ENCODE peak calls at places on chromosome 6, in four cellular contexts. One of them, this sample, is unnamed.

GRCh38 chr6:154703094-154703493 is 30.1 kb upstream of the SCAF8 start:
- DNase-seq in HepG2: no peak
- DNase-seq in H1: no peak
- DNase-seq in K562: no peak
- DNase-seq in this sample: no peak

GRCh38 chr6:112018619-112019416 is 35.1 kb upstream of the CCN6 start:
- DNase-seq in H1: no peak
- DNase-seq in HepG2: peak
- DNase-seq in K562: no peak
- DNase-seq in this sample: peak

GRCh38 chr6:84764332-84765049 is at the start of gene TBX18:
- DNase-seq in HepG2: peak
- DNase-seq in H1: peak
- DNase-seq in K562: peak
- DNase-seq in this sample: peak

GRCh38 chr6:79438015-79438414 is 99.2 kb downstream of the LCA5 start:
- DNase-seq in K562: no peak
- DNase-seq in H1: no peak
- DNase-seq in HepG2: no peak
- DNase-seq in this sample: no peak

GRCh38 chr6:80357674-80358073 is 251.2 kb downstream of the BCKDHB start:
- DNase-seq in HepG2: no peak
- DNase-seq in H1: no peak
- DNase-seq in K562: no peak
- DNase-seq in this sample: no peak

GRCh38 chr6:73722318-73723060 is 26.5 kb downstream of the CD109 start:
- DNase-seq in H1: no peak
- DNase-seq in K562: no peak
- DNase-seq in HepG2: no peak
- DNase-seq in this sample: no peak

GRCh38 chr6:44267252-44267651 is 1.9 kb upstream of the NFKBIE start:
- DNase-seq in H1: no peak
- DNase-seq in K562: no peak
- DNase-seq in HepG2: no peak
- DNase-seq in this sample: no peak

GRCh38 chr6:22888147-22888831 is 318.9 kb downstream of the HDGFL1 start:
- DNase-seq in K562: no peak
- DNase-seq in HepG2: no peak
- DNase-seq in H1: no peak
- DNase-seq in this sample: no peak

GRCh38 chr6:90219168-90219985 is 77.3 kb downstream of the BACH2 start:
- DNase-seq in K562: no peak
- DNase-seq in H1: no peak
- DNase-seq in HepG2: no peak
- DNase-seq in this sample: peak

GRCh38 chr6:157471895-157472686 is 91.1 kb downstream of the ZDHHC14 start:
- DNase-seq in K562: no peak
- DNase-seq in H1: no peak
- DNase-seq in HepG2: no peak
- DNase-seq in this sample: no peak

GRCh38 chr6:116969211-116969863 is 92.3 kb downstream of the RFX6 start:
- DNase-seq in K562: peak
- DNase-seq in H1: no peak
- DNase-seq in HepG2: peak
- DNase-seq in this sample: peak

GRCh38 chr6:139187489-139187888 is 52.6 kb downstream of the HECA start:
- DNase-seq in H1: no peak
- DNase-seq in K562: no peak
- DNase-seq in HepG2: no peak
- DNase-seq in this sample: peak

GRCh38 chr6:25788305-25788922 is 33.9 kb downstream of the SLC17A4 start:
- DNase-seq in HepG2: peak
- DNase-seq in H1: peak
- DNase-seq in K562: peak
- DNase-seq in this sample: peak

GRCh38 chr6:149487316-149487715 is 2.5 kb upstream of the ZC3H12D start:
- DNase-seq in H1: no peak
- DNase-seq in HepG2: no peak
- DNase-seq in K562: no peak
- DNase-seq in this sample: no peak

GRCh38 chr6:147769496-147770087 is 261.1 kb downstream of the SAMD5 start:
- DNase-seq in K562: no peak
- DNase-seq in HepG2: no peak
- DNase-seq in H1: no peak
- DNase-seq in this sample: no peak

GRCh38 chr6:106662458-106662857 is 33.1 kb downstream of the QRSL1 start:
- DNase-seq in K562: no peak
- DNase-seq in H1: no peak
- DNase-seq in HepG2: no peak
- DNase-seq in this sample: no peak

GRCh38 chr6:136927313-136927712 is 5.2 kb downstream of the SLC35D3 start:
- DNase-seq in HepG2: peak
- DNase-seq in K562: no peak
- DNase-seq in H1: peak
- DNase-seq in this sample: peak

GRCh38 chr6:142279350-142280180 is 22.2 kb upstream of the ADGRG6 start:
- DNase-seq in K562: no peak
- DNase-seq in H1: no peak
- DNase-seq in HepG2: peak
- DNase-seq in this sample: no peak

GRCh38 chr6:17656092-17656491 is 50.6 kb downstream of the NUP153 start:
- DNase-seq in HepG2: peak
- DNase-seq in H1: no peak
- DNase-seq in K562: no peak
- DNase-seq in this sample: peak

GRCh38 chr6:90294989-90295853 is 1.4 kb downstream of the BACH2 start:
- DNase-seq in HepG2: no peak
- DNase-seq in H1: no peak
- DNase-seq in K562: peak
- DNase-seq in this sample: peak

GRCh38 chr6:106560966-106561740 is 68.1 kb downstream of the RTN4IP1 start:
- DNase-seq in HepG2: no peak
- DNase-seq in K562: no peak
- DNase-seq in H1: no peak
- DNase-seq in this sample: no peak

GRCh38 chr6:86943819-86944407 is 6.6 kb downstream of the HTR1E start:
- DNase-seq in HepG2: no peak
- DNase-seq in K562: no peak
- DNase-seq in H1: no peak
- DNase-seq in this sample: no peak

GRCh38 chr6:160030103-160030502 is 61.2 kb downstream of the IGF2R start:
- DNase-seq in H1: no peak
- DNase-seq in K562: no peak
- DNase-seq in HepG2: no peak
- DNase-seq in this sample: peak

GRCh38 chr6:149332602-149333311 is 15.2 kb downstream of the TAB2 start:
- DNase-seq in H1: no peak
- DNase-seq in HepG2: peak
- DNase-seq in K562: no peak
- DNase-seq in this sample: no peak

GRCh38 chr6:1552296-1552761 is 57.4 kb upstream of the FOXC1 start:
- DNase-seq in K562: peak
- DNase-seq in HepG2: peak
- DNase-seq in H1: no peak
- DNase-seq in this sample: no peak

GRCh38 chr6:126377594-126378153 is 37.8 kb downstream of the CENPW start:
- DNase-seq in K562: no peak
- DNase-seq in H1: no peak
- DNase-seq in HepG2: peak
- DNase-seq in this sample: no peak

GRCh38 chr6:34562861-34563512 is 6.9 kb upstream of the SPDEF start:
- DNase-seq in HepG2: peak
- DNase-seq in H1: no peak
- DNase-seq in K562: peak
- DNase-seq in this sample: no peak

GRCh38 chr6:159788757-159789376 is 535 bp downstream of the TCP1 start:
- DNase-seq in H1: no peak
- DNase-seq in K562: peak
- DNase-seq in HepG2: peak
- DNase-seq in this sample: peak

GRCh38 chr6:56199956-56200355 is 47.4 kb downstream of the COL21A1 start:
- DNase-seq in HepG2: no peak
- DNase-seq in K562: no peak
- DNase-seq in H1: no peak
- DNase-seq in this sample: no peak

GRCh38 chr6:15400572-15401004 is 154.7 kb downstream of the JARID2 start:
- DNase-seq in H1: no peak
- DNase-seq in K562: peak
- DNase-seq in HepG2: no peak
- DNase-seq in this sample: peak

GRCh38 chr6:16205377-16206144 is 32.8 kb upstream of the GMPR start:
- DNase-seq in K562: no peak
- DNase-seq in H1: no peak
- DNase-seq in HepG2: no peak
- DNase-seq in this sample: peak

GRCh38 chr6:7723554-7723953 is 2.3 kb upstream of the BMP6 start:
- DNase-seq in HepG2: no peak
- DNase-seq in H1: no peak
- DNase-seq in K562: no peak
- DNase-seq in this sample: no peak

GRCh38 chr6:3233321-3233720 is 5.9 kb upstream of the TUBB2B start:
- DNase-seq in K562: no peak
- DNase-seq in H1: no peak
- DNase-seq in HepG2: no peak
- DNase-seq in this sample: no peak

GRCh38 chr6:132819405-132820145 is 5.2 kb downstream of the RPS12 start:
- DNase-seq in H1: no peak
- DNase-seq in HepG2: peak
- DNase-seq in K562: peak
- DNase-seq in this sample: no peak

GRCh38 chr6:105326216-105326615 is 76.7 kb downstream of the PREP start:
- DNase-seq in K562: no peak
- DNase-seq in HepG2: peak
- DNase-seq in H1: no peak
- DNase-seq in this sample: no peak

GRCh38 chr6:18323935-18324707 is 59.8 kb upstream of the DEK start:
- DNase-seq in H1: no peak
- DNase-seq in HepG2: peak
- DNase-seq in K562: peak
- DNase-seq in this sample: peak

GRCh38 chr6:7389162-7389450 is 436 bp downstream of the CAGE1 start:
- DNase-seq in H1: no peak
- DNase-seq in K562: no peak
- DNase-seq in HepG2: no peak
- DNase-seq in this sample: no peak

GRCh38 chr6:110687326-110687725 is 127.9 kb downstream of the CDK19 start:
- DNase-seq in HepG2: no peak
- DNase-seq in K562: no peak
- DNase-seq in H1: no peak
- DNase-seq in this sample: no peak
- TF ChIP-seq GABPA in HepG2: no peak
- TF ChIP-seq GABPA in K562: no peak
- TF ChIP-seq GABPA in H1: no peak
- TF ChIP-seq GABPA in this sample: no peak

GRCh38 chr6:113858067-113858604 is 991 bp downstream of the MARCKS start:
- DNase-seq in H1: peak
- DNase-seq in HepG2: no peak
- DNase-seq in K562: peak
- DNase-seq in this sample: peak
- H3K4me2 ChIP-seq in H1: peak
- H3K4me2 ChIP-seq in HepG2: peak
- H3K4me2 ChIP-seq in K562: peak
- H3K4me2 ChIP-seq in this sample: peak

GRCh38 chr6:167153523-167153959 is 4.2 kb downstream of the GPR31 start:
- DNase-seq in K562: no peak
- DNase-seq in H1: no peak
- DNase-seq in HepG2: peak
- DNase-seq in this sample: no peak
- TF ChIP-seq RFX5 in K562: no peak
- TF ChIP-seq RFX5 in H1: no peak
- TF ChIP-seq RFX5 in HepG2: no peak
- TF ChIP-seq RFX5 in this sample: no peak

GRCh38 chr6:152981989-152982767 is 663 bp downstream of the FBXO5 start:
- DNase-seq in K562: peak
- DNase-seq in H1: peak
- DNase-seq in HepG2: no peak
- DNase-seq in this sample: peak

GRCh38 chr6:152981219-152981618 is 1.6 kb downstream of the FBXO5 start:
- DNase-seq in K562: no peak
- DNase-seq in H1: no peak
- DNase-seq in HepG2: no peak
- DNase-seq in this sample: no peak

GRCh38 chr6:152984387-152984872 is 1.6 kb upstream of the FBXO5 start:
- DNase-seq in H1: no peak
- DNase-seq in HepG2: no peak
- DNase-seq in K562: no peak
- DNase-seq in this sample: no peak

GRCh38 chr6:152982768-152983636 is at the start of gene FBXO5:
- DNase-seq in H1: peak
- DNase-seq in K562: peak
- DNase-seq in HepG2: peak
- DNase-seq in this sample: peak

DNA sequence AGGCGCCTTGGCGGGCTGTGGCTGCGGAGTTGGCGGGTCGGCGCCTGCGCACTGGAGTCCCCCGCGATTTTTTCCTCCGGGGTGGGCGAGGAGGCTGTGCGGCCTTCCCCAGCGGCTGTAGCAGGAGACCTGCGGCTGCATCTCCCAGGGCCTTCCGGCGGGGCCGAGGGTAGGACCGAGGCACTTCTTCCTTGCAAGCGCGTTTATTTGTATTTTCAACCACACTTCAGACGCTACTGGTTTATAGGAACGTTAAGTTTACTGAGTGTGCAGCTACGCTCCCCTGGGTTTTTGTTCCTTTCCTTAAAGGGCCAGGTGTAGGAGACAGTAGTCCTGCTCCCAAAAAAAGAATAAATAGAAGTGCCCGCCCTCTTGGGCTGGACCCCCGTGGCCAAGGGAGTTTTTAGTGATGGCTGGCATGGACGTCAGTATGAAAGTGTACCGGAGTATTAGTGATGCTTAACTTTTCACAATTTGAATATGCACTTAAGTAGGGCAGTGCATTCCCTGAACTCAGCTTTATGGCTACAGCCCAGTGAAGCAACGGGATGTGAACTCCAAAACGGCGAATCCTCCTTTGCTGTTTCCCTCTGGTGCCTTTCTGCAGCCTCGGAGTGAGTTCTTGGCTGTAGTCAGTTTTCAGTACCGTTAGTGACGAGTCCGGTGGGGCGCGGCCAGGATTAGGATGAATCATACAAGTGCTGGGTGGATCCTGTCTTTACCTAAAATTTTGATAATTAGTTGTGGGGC is 971 bp upstream of the FBXO5 start:
- DNase-seq in K562: no peak
- DNase-seq in HepG2: peak
- DNase-seq in H1: peak
- DNase-seq in this sample: peak
- TF ChIP-seq GABPA in K562: peak
- TF ChIP-seq GABPA in HepG2: peak
- TF ChIP-seq GABPA in H1: no peak
- TF ChIP-seq GABPA in this sample: no peak